ENCODE peak calls at places on chromosome 16, in seven cellular contexts. M, X, U, E, T, S and F are unnamed samples.

GRCh38 chr16:28096974-28097373 is 33.5 kb upstream of the GSG1L start:
- DNase-seq in U (peak; percentile 84), M (no peak), T (no peak), E (no peak), S (no peak), X (no peak), F (no peak)

GRCh38 chr16:49675417-49675816 is 180.5 kb downstream of the ZNF423 start:
- DNase-seq in T (no peak), M (no peak), U (no peak), S (no peak), X (no peak), E (no peak), F (no peak)

GRCh38 chr16:30609928-30610839 is at the start of gene ZNF689:
- DNase-seq in U (peak; percentile 99), E (peak; percentile 99), M (peak; percentile 96), T (peak; percentile 94), S (peak; percentile 99), X (peak; percentile 98), F (peak; percentile 93)

GRCh38 chr16:27972500-27972899 is 91.0 kb downstream of the GSG1L start:
- DNase-seq in T (no peak), S (no peak), X (peak; percentile 72), M (peak; percentile 30), E (peak; percentile 76), U (peak; percentile 28), F (peak; percentile 30)

GRCh38 chr16:12081048-12081404 is 104.5 kb downstream of the SNX29 start:
- DNase-seq in T (no peak), E (no peak), M (no peak), U (peak; percentile 15), S (no peak), X (no peak), F (no peak)

GRCh38 chr16:57815987-57816745 is 13.9 kb upstream of the KIFC3 start:
- DNase-seq in E (peak; percentile 71), S (peak; percentile 98), X (peak; percentile 62), T (peak; percentile 56), U (peak; percentile 98), M (peak; percentile 93), F (no peak)

GRCh38 chr16:17755158-17755557 is 284.4 kb upstream of the XYLT1 start:
- DNase-seq in S (no peak), U (no peak), T (no peak), E (no peak), X (no peak), M (no peak), F (no peak)

GRCh38 chr16:89149386-89149785 is 22.2 kb upstream of the CDH15 start:
- DNase-seq in M (no peak), X (no peak), S (no peak), T (no peak), U (no peak), E (no peak), F (no peak)

GRCh38 chr16:27195068-27195741 is 8.1 kb upstream of the KDM8 start:
- DNase-seq in M (no peak), T (peak; percentile 64), X (no peak), U (no peak), E (no peak), S (no peak), F (no peak)

GRCh38 chr16:65314246-65315003 is 192.6 kb upstream of the CDH11 start:
- DNase-seq in M (peak; percentile 47), U (no peak), X (no peak), T (no peak), E (no peak), S (no peak), F (no peak)

GRCh38 chr16:47461598-47462266 is 601 bp downstream of the PHKB start:
- DNase-seq in X (peak; percentile 53), M (peak; percentile 48), S (no peak), U (no peak), E (peak; percentile 58), T (no peak), F (peak; percentile 31)

GRCh38 chr16:27769561-27770222 is 219.7 kb downstream of the KATNIP start:
- DNase-seq in M (peak; percentile 51), E (no peak), S (no peak), U (no peak), T (no peak), X (no peak), F (no peak)

GRCh38 chr16:8253718-8254117 is 336.6 kb downstream of the TMEM114 start:
- DNase-seq in E (no peak), S (no peak), U (no peak), X (no peak), M (no peak), T (no peak), F (no peak)

GRCh38 chr16:4788910-4789309 is 765 bp upstream of the SEPTIN12 start:
- DNase-seq in X (no peak), T (no peak), E (no peak), S (no peak), M (no peak), U (no peak), F (no peak)

GRCh38 chr16:23905027-23905426 is 69.2 kb downstream of the PRKCB start:
- DNase-seq in U (no peak), E (peak; percentile 83), T (no peak), X (peak; percentile 15), M (peak; percentile 70), S (no peak), F (peak; percentile 41)

GRCh38 chr16:85891033-85891775 is 7.8 kb upstream of the IRF8 start:
- DNase-seq in X (peak; percentile 76), M (peak; percentile 19), T (no peak), S (no peak), U (no peak), E (no peak), F (no peak)

GRCh38 chr16:4688674-4689045 is 4.7 kb upstream of the NUDT16L1 start:
- DNase-seq in S (no peak), X (no peak), T (no peak), M (no peak), U (no peak), E (no peak), F (no peak)

GRCh38 chr16:53052519-53053501 is at the start of gene CHD9NB:
- DNase-seq in T (peak; percentile 7), U (no peak), E (no peak), M (peak; percentile 86), X (peak; percentile 79), S (no peak), F (no peak)

DNA sequence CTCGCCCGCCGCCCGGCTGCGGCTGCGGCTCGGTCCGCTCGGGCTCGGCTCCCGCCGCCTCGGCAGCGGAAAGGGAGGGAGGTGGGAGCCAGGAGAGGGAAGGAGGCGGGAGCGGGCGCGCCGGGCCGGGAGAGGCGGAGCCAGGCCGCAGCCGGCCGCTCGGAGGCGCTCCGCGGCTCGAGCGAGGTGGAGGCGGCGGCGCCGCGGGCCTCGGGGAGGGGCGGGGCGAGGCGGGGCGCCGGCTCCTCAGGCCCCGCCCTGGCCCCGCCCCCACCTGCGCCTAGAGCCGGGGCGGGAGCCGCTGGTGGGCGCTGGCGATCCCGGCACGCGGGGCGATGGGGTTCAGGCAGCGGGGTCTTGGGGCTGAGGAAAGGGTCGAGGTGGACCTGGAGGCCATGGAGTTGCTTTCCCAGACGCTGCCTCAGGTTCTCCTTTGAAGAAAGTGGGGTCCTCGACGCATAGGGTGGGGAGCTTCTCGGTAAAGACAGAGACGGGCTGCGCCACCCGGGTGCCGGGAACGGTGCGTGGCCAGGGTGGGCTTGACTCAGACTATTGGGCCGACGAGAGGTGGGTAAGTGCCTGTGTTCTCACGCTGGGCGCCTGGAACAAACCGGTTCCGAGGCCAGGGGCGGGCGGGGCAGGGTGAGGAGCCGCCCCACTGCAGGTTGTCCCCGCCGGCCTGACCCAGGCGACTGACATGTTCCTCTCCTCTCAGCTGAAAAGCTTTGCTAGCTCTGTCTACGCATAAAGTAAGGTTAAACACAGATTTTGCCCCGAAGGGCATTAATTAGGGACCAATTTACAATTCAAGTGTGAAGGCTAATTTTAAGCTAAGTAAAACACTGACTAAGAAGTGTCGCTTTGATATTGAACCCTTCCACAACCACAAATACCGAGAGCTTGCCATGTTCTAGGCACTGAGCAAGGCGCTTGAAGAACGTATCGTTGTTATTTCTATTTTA is at the start of gene CMTM4:
- DNase-seq in S (peak; percentile 66), E (peak; percentile 97), M (peak; percentile 80), T (peak; percentile 92), X (peak; percentile 84), U (peak; percentile 95), F (peak; percentile 87)
- TF ChIP-seq CTCF in S (no peak), E (peak; percentile 42), M (peak; percentile 42), T (peak; percentile 23), X (peak; percentile 56), U (no peak), F (no peak)

GRCh38 chr16:78705694-78706093 is 606.2 kb downstream of the WWOX start:
- DNase-seq in U (no peak), T (no peak), M (peak; percentile 2), X (peak; percentile 11), S (no peak), E (peak; percentile 51), F (no peak)
- TF ChIP-seq CTCF in U (no peak), T (peak; percentile 23), M (peak; percentile 7), X (no peak), S (no peak), E (peak; percentile 79), F (peak; percentile 60)

GRCh38 chr16:70758786-70759185 is 42.2 kb downstream of the VAC14 start:
- DNase-seq in X (no peak), S (no peak), U (no peak), E (no peak), T (no peak), M (no peak), F (no peak)

GRCh38 chr16:70761656-70762055 is 39.3 kb downstream of the VAC14 start:
- DNase-seq in E (no peak), U (no peak), M (no peak), T (no peak), S (no peak), X (no peak), F (no peak)

GRCh38 chr16:70760221-70760620 is 40.7 kb downstream of the VAC14 start:
- DNase-seq in E (no peak), S (no peak), T (no peak), X (no peak), U (no peak), M (no peak), F (no peak)

GRCh38 chr16:70757183-70757582 is 43.8 kb downstream of the VAC14 start:
- DNase-seq in M (no peak), T (no peak), U (no peak), E (peak; percentile 32), X (no peak), S (no peak), F (no peak)

GRCh38 chr16:70759666-70760065 is 41.3 kb downstream of the VAC14 start:
- DNase-seq in T (no peak), X (no peak), S (no peak), M (no peak), E (no peak), U (no peak), F (no peak)
- TF ChIP-seq CTCF in T (no peak), X (no peak), S (no peak), M (no peak), E (no peak), U (no peak), F (no peak)

DNA sequence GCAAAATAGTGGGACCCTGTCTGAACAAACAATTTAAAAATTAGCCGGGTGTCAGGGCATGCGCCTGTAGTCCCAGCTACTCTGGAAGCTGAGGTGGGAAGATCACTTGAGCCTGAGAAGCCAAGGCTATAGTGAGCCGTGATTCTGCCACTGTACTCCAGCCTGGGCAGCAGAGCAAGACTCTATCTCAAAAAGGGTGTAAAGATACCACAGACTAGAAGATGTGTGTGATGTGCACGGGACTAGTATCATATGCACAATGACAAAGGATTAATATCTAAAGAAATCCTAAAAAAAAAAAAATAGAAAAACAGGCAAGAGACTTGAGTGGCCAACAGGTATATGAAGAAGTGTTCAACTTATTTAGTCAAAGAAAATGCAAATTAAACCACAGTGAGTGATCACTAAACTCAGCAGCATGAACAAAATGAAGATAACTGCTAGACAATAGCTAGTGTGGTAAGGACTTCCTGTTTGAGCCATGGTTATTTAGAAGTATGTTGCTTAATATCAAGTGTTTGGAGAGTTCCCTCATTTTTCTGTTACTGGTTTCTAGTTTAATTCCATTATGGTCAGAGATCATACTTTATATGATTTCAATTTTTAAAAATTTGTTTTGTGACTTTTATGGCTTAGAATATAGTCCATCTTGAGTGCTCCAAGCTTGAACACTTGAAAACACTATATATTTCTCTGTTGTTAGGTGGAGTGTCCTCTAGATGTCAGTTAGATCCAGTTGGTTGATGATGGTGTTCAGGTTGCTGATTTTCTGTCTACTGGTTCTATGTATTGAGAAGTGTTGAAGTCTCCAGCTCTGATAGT is 14.7 kb upstream of the SLX4 start:
- DNase-seq in X (no peak), T (no peak), U (peak; percentile 36), S (no peak), M (no peak), E (no peak), F (no peak)
- TF ChIP-seq CTCF in X (no peak), T (no peak), U (no peak), S (no peak), M (no peak), E (no peak), F (no peak)